ENCODE peak calls at places on chromosomes 7 and 10, in six cellular contexts. B is CD8-positive, alpha-beta T cell; D is AG04450; N is stomach; A is aorta; X is iPS DF 6.9. Z is an unnamed sample.

GRCh38 chr7:144022169-144022568 is 22.0 kb downstream of the OR6B1 start:
- DNase-seq in B (no peak), X (no peak), A (no peak), D (no peak), N (no peak), Z (no peak)

GRCh38 chr10:125450218-125450617 is 232.7 kb downstream of the TEX36 start:
- DNase-seq in A (no peak), X (no peak), D (no peak), N (no peak), B (no peak), Z (no peak)

GRCh38 chr7:141522657-141523342 is 28.4 kb upstream of the AGK start:
- DNase-seq in D (no peak), B (no peak), N (no peak), A (no peak), X (no peak), Z (no peak)

GRCh38 chr7:90605055-90605454 is 8.9 kb downstream of the CDK14 start:
- DNase-seq in A (no peak), D (no peak), X (no peak), N (no peak), B (no peak), Z (no peak)

GRCh38 chr7:121061826-121062582 is 73.5 kb downstream of the CPED1 start:
- DNase-seq in A (no peak), N (no peak), B (no peak), X (no peak), D (no peak), Z (no peak)

GRCh38 chr10:120455606-120456005 is 1.4 kb upstream of the PLPP4 start:
- DNase-seq in B (no peak), X (no peak), N (no peak), A (no peak), D (no peak), Z (no peak)

GRCh38 chr7:108000875-108001758 is 1.8 kb downstream of the LAMB1 start:
- DNase-seq in B (no peak), D (no peak), X (peak; percentile 77), A (peak; percentile 83), N (peak; percentile 29), Z (peak; percentile 53)

GRCh38 chr10:82986216-82986615 is 1111.2 kb downstream of the NRG3 start:
- DNase-seq in N (no peak), D (no peak), A (no peak), X (no peak), B (no peak), Z (no peak)

GRCh38 chr10:127018298-127018650 is 113.0 kb downstream of the DOCK1 start:
- DNase-seq in N (no peak), B (no peak), X (no peak), D (no peak), A (no peak), Z (no peak)

GRCh38 chr7:87083865-87084519 is 24.5 kb upstream of the ELAPOR2 start:
- DNase-seq in X (no peak), A (no peak), B (no peak), D (no peak), N (no peak), Z (no peak)

GRCh38 chr10:91691981-91692380 is 59.1 kb upstream of the PPP1R3C start:
- DNase-seq in X (no peak), A (no peak), D (no peak), B (no peak), N (no peak), Z (no peak)

GRCh38 chr7:47266799-47267198 is 315.1 kb downstream of the TNS3 start:
- DNase-seq in A (no peak), X (no peak), N (peak; percentile 78), D (no peak), B (no peak), Z (no peak)

GRCh38 chr10:128263891-128264688 is 137.9 kb upstream of the MKI67 start:
- DNase-seq in A (no peak), D (no peak), B (peak; percentile 37), X (no peak), N (peak; percentile 54), Z (no peak)

GRCh38 chr7:1397491-1398327 is 61.6 kb downstream of the MICALL2 start:
- DNase-seq in N (no peak), A (no peak), D (no peak), B (no peak), X (no peak), Z (no peak)

GRCh38 chr10:61944445-61945123 is 43.1 kb downstream of the ARID5B start:
- DNase-seq in B (no peak), A (no peak), N (no peak), X (no peak), D (no peak), Z (no peak)

GRCh38 chr7:128323489-128324362 is 20.0 kb downstream of the RBM28 start:
- DNase-seq in N (no peak), D (no peak), B (no peak), A (no peak), X (no peak), Z (no peak)

GRCh38 chr7:139799586-139799985 is 21.8 kb upstream of the HIPK2 start:
- DNase-seq in D (no peak), B (no peak), X (no peak), N (no peak), A (no peak), Z (no peak)

GRCh38 chr7:55127135-55127551 is 108.3 kb downstream of the EGFR start:
- DNase-seq in D (no peak), X (no peak), A (no peak), B (no peak), N (no peak), Z (no peak)

GRCh38 chr10:98349508-98349922 is 65.5 kb downstream of the PYROXD2 start:
- DNase-seq in N (no peak), A (no peak), D (peak; percentile 97), B (no peak), X (no peak), Z (no peak)

GRCh38 chr10:112689327-112689726 is 242.3 kb downstream of the VTI1A start:
- DNase-seq in N (no peak), X (no peak), B (no peak), D (no peak), A (no peak), Z (peak; percentile 52)

GRCh38 chr10:115945696-115946445 is 327.1 kb downstream of the GFRA1 start:
- DNase-seq in X (no peak), D (no peak), B (no peak), N (no peak), A (no peak), Z (peak; percentile 58)

DNA sequence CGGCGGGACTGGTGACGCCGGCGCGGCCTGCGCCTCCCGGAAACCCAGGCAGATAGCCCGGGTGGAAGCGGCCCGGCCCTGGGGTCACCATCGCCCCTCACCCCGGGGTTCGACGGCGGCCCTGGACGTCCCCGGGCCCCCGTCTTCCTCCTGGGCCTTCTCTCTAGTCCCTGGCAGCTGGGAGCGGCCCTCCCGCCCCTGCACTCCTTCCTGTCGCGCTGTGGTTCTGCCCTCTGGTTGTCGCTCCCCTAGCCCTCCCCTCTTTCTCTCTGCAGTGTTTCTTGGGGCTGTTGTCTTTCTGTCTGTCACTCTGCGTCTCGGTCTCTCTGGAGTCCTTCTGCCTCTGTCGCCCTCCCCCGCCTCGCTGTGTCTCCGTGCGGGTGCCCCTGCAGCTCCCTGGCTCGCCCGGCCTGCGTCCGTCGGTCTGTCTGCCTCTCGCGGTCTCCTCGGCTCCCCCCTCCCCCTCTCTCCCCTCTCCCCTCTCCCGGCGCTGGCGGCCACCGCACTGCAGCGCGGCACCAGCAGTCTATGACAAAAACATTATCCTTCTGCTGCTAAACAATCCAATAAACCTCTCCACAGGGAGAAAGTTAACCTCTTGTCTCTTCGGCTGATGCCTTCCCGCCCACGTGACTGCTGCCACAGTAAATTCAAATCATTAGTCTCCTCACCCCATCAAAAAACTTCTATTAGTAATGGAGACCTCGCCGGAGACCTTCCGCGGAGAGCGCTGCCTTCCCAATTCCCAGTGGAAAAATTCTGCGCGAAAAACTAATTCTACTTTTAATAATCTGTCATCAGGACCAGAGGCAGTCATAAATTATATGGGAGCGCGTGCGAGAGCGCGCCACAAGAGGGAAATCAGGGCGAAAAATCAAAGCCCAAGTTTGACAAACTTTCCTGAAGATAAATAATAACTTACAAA is 90.3 kb upstream of the PAX2 start:
- DNase-seq in B (no peak), D (no peak), N (no peak), X (no peak), A (no peak), Z (no peak)
- H3K4me3 ChIP-seq in B (peak overlapping the region; percentile 45), D (no peak overlapping the region), N (peak overlapping the region; percentile 9), X (peak overlapping the region; percentile 25), A (no peak overlapping the region), Z (no peak overlapping the region)

GRCh38 chr7:131013716-131014115 is 279.7 kb upstream of the KLF14 start:
- DNase-seq in X (no peak), N (no peak), D (no peak), A (no peak), B (no peak), Z (no peak)
- H3K27ac ChIP-seq in X (no peak overlapping the region), N (no peak overlapping the region), D (no peak overlapping the region), A (no peak overlapping the region), B (no peak overlapping the region), Z (no peak overlapping the region)

GRCh38 chr10:30028452-30029045 is 30.8 kb downstream of the JCAD start:
- DNase-seq in X (no peak), B (no peak), D (no peak), A (no peak), N (no peak), Z (no peak)
- H3K4me3 ChIP-seq in X (no peak overlapping the region), B (no peak overlapping the region), D (no peak overlapping the region), A (no peak overlapping the region), N (no peak overlapping the region), Z (no peak overlapping the region)

GRCh38 chr7:50734246-50734645 is 48.5 kb downstream of the GRB10 start:
- DNase-seq in X (no peak), D (no peak), A (peak; percentile 33), B (no peak), N (no peak), Z (no peak)
- H3K27ac ChIP-seq in X (no peak overlapping the region), D (no peak overlapping the region), A (no peak overlapping the region), B (no peak overlapping the region), N (peak overlapping the region; percentile 67), Z (no peak overlapping the region)

DNA sequence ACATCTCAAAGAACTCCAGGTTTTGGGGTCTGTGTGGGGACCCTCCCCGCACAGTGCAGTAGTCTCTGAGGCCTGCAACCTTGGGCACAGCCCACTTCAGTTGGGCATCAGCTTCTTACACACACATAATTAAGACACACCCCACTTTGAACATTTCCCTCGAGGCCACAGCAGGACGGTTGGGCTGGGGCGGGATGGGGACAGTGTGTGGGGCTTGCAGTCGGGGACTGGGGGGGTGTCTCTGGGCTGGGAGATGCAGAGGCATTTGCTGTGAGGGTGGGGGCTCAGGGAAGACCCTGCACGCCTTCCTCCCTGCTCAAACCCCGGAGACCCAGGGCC is 1.2 kb downstream of the LFNG start:
- DNase-seq in A (no peak), X (no peak), D (no peak), B (no peak), N (no peak), Z (no peak)
- H3K4me3 ChIP-seq in A (no peak overlapping the region), X (peak overlapping the region; percentile 48), D (peak overlapping the region; percentile 58), B (peak overlapping the region; percentile 100), N (peak overlapping the region; percentile 57), Z (no peak overlapping the region)

DNA sequence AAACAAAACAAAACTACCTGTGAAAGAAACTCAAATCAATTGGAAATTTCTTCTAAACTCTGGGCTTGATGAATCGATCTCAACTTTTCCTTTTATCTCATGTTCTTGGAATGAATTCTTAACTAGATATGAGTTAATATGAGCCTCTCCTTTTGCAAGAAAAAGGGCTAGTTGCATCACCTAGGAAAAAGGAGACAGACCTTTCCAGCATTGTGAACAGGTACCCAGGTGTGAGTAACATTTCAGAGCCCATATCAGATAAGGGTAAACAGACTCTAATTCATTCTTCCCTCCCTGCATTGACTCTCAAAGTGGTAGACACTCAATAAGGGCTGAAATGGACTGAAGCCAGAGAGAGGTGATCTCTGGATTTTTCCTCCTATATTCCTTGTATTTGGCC is 103.8 kb upstream of the AGR3 start:
- DNase-seq in A (no peak), B (no peak), D (no peak), X (no peak), N (no peak), Z (no peak)
- H3K27ac ChIP-seq in A (no peak overlapping the region), B (no peak overlapping the region), D (no peak overlapping the region), X (no peak overlapping the region), N (no peak overlapping the region), Z (no peak overlapping the region)